ENCODE peak calls at places on chromosomes 2 and 18, in ten cellular contexts. B is IMR-90, F is GM23248, N is neuronal stem cell, Q is endothelial cell of umbilical vein, D is Karpas-422, T is PC-9, K is mammary epithelial cell, P is HCT116, S is mesendoderm. Y is an unnamed sample. For H3K4me1, the result is how much of the 10 kb centered on the place peaks cover.

GRCh38 chr2:189267491-189267890 is 87.9 kb upstream of the COL5A2 start:
- DNase-seq in D (no peak), B (peak), T (no peak), P (no peak), Q (no peak), S (no peak), F (peak), N (no peak), K (no peak), Y (no peak)

GRCh38 chr2:1618974-1619373 is 125.3 kb downstream of the PXDN start:
- DNase-seq in N (no peak), P (no peak), K (no peak), T (no peak), D (no peak), B (no peak), S (no peak), F (no peak), Q (no peak), Y (no peak)

GRCh38 chr2:219453691-219454131 is 19.1 kb downstream of the SPEG start:
- DNase-seq in P (no peak), K (peak), N (no peak), S (peak), B (peak), T (peak), F (peak), D (no peak), Q (no peak), Y (peak)

GRCh38 chr18:3440340-3440739 is 9.6 kb upstream of the TGIF1 start:
- DNase-seq in K (no peak), D (no peak), B (no peak), T (no peak), N (no peak), Q (no peak), F (no peak), P (no peak), S (no peak), Y (no peak)

GRCh38 chr18:68764016-68764415 is 33.9 kb upstream of the CCDC102B start:
- DNase-seq in P (no peak), T (no peak), B (peak), Q (peak), F (peak), S (no peak), N (no peak), K (peak), D (no peak), Y (no peak)

GRCh38 chr2:160043265-160043664 is 19.1 kb downstream of the PLA2R1 start:
- DNase-seq in P (no peak), T (peak), F (no peak), D (no peak), S (peak), K (peak), N (no peak), Q (no peak), B (no peak), Y (no peak)

GRCh38 chr2:64700133-64700809 is 46.6 kb upstream of the SERTAD2 start:
- DNase-seq in B (peak), Q (no peak), T (no peak), P (no peak), K (peak), N (no peak), F (peak), D (no peak), S (no peak), Y (no peak)

GRCh38 chr2:210028178-210028577 is 25.7 kb downstream of the RPE start:
- DNase-seq in B (no peak), S (no peak), K (no peak), T (no peak), F (no peak), P (no peak), Q (no peak), N (no peak), D (no peak), Y (no peak)

GRCh38 chr18:47100214-47100831 is 50.0 kb downstream of the HDHD2 start:
- DNase-seq in N (peak), T (peak), K (peak), Q (peak), F (peak), S (peak), B (peak), D (peak), P (peak), Y (peak)

GRCh38 chr2:226792155-226792871 is 7.3 kb downstream of the IRS1 start:
- DNase-seq in Q (no peak), P (no peak), B (peak), S (peak), T (peak), F (peak), N (no peak), D (peak), K (peak), Y (peak)

GRCh38 chr18:51098082-51098481 is 68.1 kb downstream of the SMAD4 start:
- DNase-seq in Q (no peak), K (no peak), S (no peak), P (no peak), F (no peak), T (no peak), D (peak), N (no peak), B (no peak), Y (no peak)

GRCh38 chr2:212814941-212815340 is 276.3 kb upstream of the ERBB4 start:
- DNase-seq in B (no peak), P (no peak), S (no peak), N (no peak), T (no peak), F (no peak), Q (no peak), D (no peak), K (no peak), Y (no peak)

GRCh38 chr18:44625367-44625766 is 55.3 kb upstream of the SETBP1 start:
- DNase-seq in S (no peak), D (no peak), N (no peak), K (no peak), P (no peak), F (no peak), Q (no peak), T (no peak), B (no peak), Y (no peak)

GRCh38 chr2:144325086-144325485 is 194.8 kb downstream of the ZEB2 start:
- DNase-seq in F (no peak), B (no peak), K (no peak), D (peak), T (no peak), N (no peak), Q (no peak), S (no peak), P (no peak), Y (no peak)

GRCh38 chr18:55588001-55588875 is at the start of gene TCF4:
- DNase-seq in B (peak), Q (peak), F (peak), S (peak), K (peak), D (peak), N (peak), P (no peak), T (peak), Y (peak)

GRCh38 chr18:10516078-10516477 is 9.7 kb upstream of the NAPG start:
- DNase-seq in T (no peak), B (no peak), N (no peak), S (no peak), D (no peak), K (no peak), P (no peak), F (no peak), Q (no peak), Y (no peak)

GRCh38 chr2:78383576-78383975 is 641.9 kb upstream of the REG3G start:
- DNase-seq in K (no peak), T (no peak), S (no peak), P (no peak), F (no peak), N (no peak), B (no peak), Q (no peak), D (no peak), Y (no peak)

GRCh38 chr2:206616141-206616540 is 26.1 kb upstream of the FAM237A start:
- DNase-seq in B (peak), K (no peak), Q (no peak), S (no peak), N (no peak), P (no peak), T (peak), F (no peak), D (no peak), Y (no peak)

GRCh38 chr2:52613064-52613463 is 1154.5 kb upstream of the CHAC2 start:
- DNase-seq in Q (no peak), F (no peak), D (no peak), T (no peak), K (no peak), P (no peak), B (no peak), N (peak), S (peak), Y (peak)

GRCh38 chr2:223856021-223856420 is 18.6 kb upstream of the AP1S3 start:
- DNase-seq in F (peak), Q (no peak), S (no peak), T (no peak), N (no peak), K (no peak), P (no peak), B (peak), D (no peak), Y (no peak)
- H3K4me1 ChIP-seq in F (under half), Q (under half), S (under half), T (half or more), N (under half), K (under half), P (half or more), B (under half), D (under half), Y (under half)

GRCh38 chr2:150136407-150136806 is 351.1 kb downstream of the RND3 start:
- DNase-seq in K (no peak), S (no peak), T (no peak), F (peak), D (no peak), N (no peak), P (no peak), Q (no peak), B (no peak), Y (no peak)

GRCh38 chr2:150133623-150134022 is 353.8 kb downstream of the RND3 start:
- DNase-seq in D (no peak), K (peak), Q (peak), T (peak), P (peak), B (peak), S (peak), F (peak), N (no peak), Y (no peak)

GRCh38 chr2:150134223-150134858 is 353.1 kb downstream of the RND3 start:
- DNase-seq in T (no peak), B (peak), N (no peak), Q (no peak), F (peak), D (no peak), S (no peak), P (no peak), K (no peak), Y (no peak)

GRCh38 chr2:150136901-150137300 is 350.6 kb downstream of the RND3 start:
- DNase-seq in S (no peak), K (no peak), N (no peak), D (no peak), F (no peak), T (no peak), Q (no peak), B (no peak), P (no peak), Y (no peak)

GRCh38 chr2:150135223-150135883 is 352.1 kb downstream of the RND3 start:
- DNase-seq in P (no peak), K (no peak), N (no peak), D (no peak), S (no peak), T (no peak), B (no peak), F (peak), Q (no peak), Y (no peak)
- H3K4me2 ChIP-seq in P (no peak), K (no peak), N (no peak), D (no peak), S (no peak), T (no peak), B (no peak), F (no peak), Q (no peak), Y (no peak)

GRCh38 chr18:77058186-77058847 is 74.3 kb downstream of the MBP start:
- DNase-seq in Q (no peak), N (no peak), T (no peak), B (no peak), F (no peak), P (no peak), S (no peak), D (no peak), K (no peak), Y (no peak)
- H3K4me1 ChIP-seq in Q (under half), N (under half), T (half or more), B (under half), F (under half), P (under half), S (under half), D (half or more), K (under half), Y (under half)

DNA sequence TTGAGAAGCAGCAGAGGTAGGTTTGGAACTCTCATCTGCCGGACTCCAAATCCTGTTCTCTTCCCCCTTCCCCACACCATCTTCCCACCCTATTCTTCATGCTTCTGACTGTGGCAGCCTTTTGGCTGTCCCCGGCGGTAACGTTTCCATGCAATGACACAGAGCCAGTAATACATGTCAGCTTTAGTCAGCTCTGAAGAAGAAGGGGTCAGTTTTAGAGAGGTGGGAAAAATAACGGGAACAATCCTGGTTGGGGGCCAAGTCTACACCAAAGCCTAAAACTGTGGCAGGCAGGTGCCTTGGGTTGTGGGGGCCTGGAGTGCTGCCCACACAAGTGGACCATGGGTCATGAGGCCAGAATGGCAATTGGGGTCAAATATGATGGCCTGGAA is 106.8 kb downstream of the LPIN1 start:
- DNase-seq in T (no peak), D (no peak), Q (no peak), P (no peak), K (no peak), B (no peak), N (no peak), F (no peak), S (no peak), Y (no peak)
- H3K4me2 ChIP-seq in T (no peak), D (no peak), Q (no peak), P (no peak), K (no peak), B (no peak), N (no peak), F (no peak), S (no peak), Y (no peak)

GRCh38 chr2:139836769-139837168 is 1056.6 kb upstream of the NXPH2 start:
- DNase-seq in S (no peak), N (no peak), B (no peak), P (no peak), T (no peak), K (no peak), F (no peak), D (no peak), Q (no peak), Y (no peak)

DNA sequence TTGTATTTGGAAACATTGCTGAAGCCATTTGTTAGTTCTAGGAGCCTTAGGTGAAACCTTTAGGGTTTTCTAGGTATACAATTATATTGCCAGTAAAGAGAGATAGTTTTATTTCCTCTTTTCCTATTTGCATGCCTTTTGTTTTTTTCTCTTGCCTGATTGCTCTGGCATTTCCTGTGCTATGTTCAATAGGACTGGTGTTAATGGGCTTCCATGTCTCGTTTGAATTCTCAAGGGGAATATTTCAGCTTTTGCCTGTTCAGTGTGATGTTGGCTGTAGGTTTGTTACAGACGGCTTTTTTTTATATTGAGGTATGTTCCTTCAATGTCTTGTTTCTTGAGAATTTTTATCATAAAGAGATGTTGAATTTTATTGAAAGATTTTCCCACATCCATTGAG is 1054.9 kb upstream of the NXPH2 start:
- DNase-seq in T (no peak), P (no peak), N (no peak), Q (no peak), S (peak), K (no peak), B (no peak), F (no peak), D (no peak), Y (peak)
- H3K4me1 ChIP-seq in T (under half), P (under half), N (under half), Q (under half), S (under half), K (under half), B (under half), F (under half), D (under half), Y (under half)

DNA sequence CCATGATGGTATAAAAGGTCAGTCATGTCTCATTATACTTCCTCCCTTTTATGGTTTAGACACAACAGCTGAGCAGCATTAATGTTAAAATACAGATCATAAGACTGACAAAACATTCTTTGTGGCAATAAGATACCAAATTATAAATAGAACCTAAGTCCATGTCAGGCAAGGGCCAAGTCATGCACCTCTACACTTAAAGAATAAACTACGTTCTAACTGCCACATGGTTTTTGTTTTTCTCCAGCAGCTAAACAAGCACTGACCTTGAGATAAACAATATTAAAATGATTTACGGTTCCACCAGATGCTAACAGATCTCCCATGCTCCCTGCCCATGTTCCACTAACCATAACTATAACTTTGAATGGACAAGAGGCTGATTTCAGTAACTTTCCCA is 368.6 kb upstream of the TFPI start:
- DNase-seq in S (no peak), T (no peak), Q (no peak), P (no peak), K (no peak), F (no peak), D (no peak), N (no peak), B (peak), Y (no peak)
- H3K4me2 ChIP-seq in S (no peak), T (no peak), Q (no peak), P (no peak), K (no peak), F (no peak), D (no peak), N (no peak), B (no peak), Y (no peak)